ENCODE peak calls at places on chromosomes 5 and 9, in six cellular contexts. I, G, S, J, X and O are unnamed samples.

GRCh38 chr9:111362526-111362925 is 32.5 kb upstream of the OR2K2 start:
- DNase-seq in S (no peak), G (no peak), X (no peak), J (no peak), I (no peak), O (no peak)

GRCh38 chr5:178199581-178200434 is 4.5 kb upstream of the HNRNPAB start:
- DNase-seq in J (no peak), S (no peak), G (no peak), X (no peak), I (no peak), O (no peak)

GRCh38 chr9:32886021-32886420 is 102.7 kb downstream of the TMEM215 start:
- DNase-seq in J (peak), I (no peak), G (no peak), S (no peak), X (no peak), O (no peak)

GRCh38 chr5:154593091-154593490 is 115.1 kb upstream of the HAND1 start:
- DNase-seq in J (no peak), S (peak), X (no peak), I (no peak), G (no peak), O (no peak)

GRCh38 chr9:109342878-109343277 is 22.0 kb upstream of the EPB41L4B start:
- DNase-seq in G (no peak), X (no peak), I (no peak), S (no peak), J (peak), O (no peak)

GRCh38 chr9:124735121-124735520 is 36.0 kb downstream of the NR6A1 start:
- DNase-seq in J (no peak), S (peak), G (no peak), I (no peak), X (no peak), O (no peak)

GRCh38 chr5:15320896-15321295 is 179.1 kb upstream of the FBXL7 start:
- DNase-seq in J (no peak), G (no peak), X (no peak), I (no peak), S (no peak), O (no peak)

GRCh38 chr9:126295936-126296600 is 30.6 kb upstream of the MVB12B start:
- DNase-seq in G (no peak), X (no peak), J (no peak), I (no peak), S (no peak), O (no peak)

GRCh38 chr5:112253478-112254250 is 165.4 kb downstream of the EPB41L4A start:
- DNase-seq in G (no peak), I (no peak), S (no peak), J (no peak), X (no peak), O (no peak)

GRCh38 chr5:126868961-126869451 is 92.1 kb downstream of the LMNB1 start:
- DNase-seq in I (no peak), G (no peak), S (peak), J (no peak), X (no peak), O (no peak)

GRCh38 chr9:94706922-94707321 is 19.6 kb upstream of the AOPEP start:
- DNase-seq in G (no peak), J (no peak), X (no peak), I (no peak), S (no peak), O (no peak)

GRCh38 chr5:310941-311434 is 10.5 kb upstream of the AHRR start:
- DNase-seq in I (no peak), S (peak), X (no peak), J (no peak), G (no peak), O (no peak)

GRCh38 chr9:95264954-95265615 is 52.4 kb downstream of the FANCC start:
- DNase-seq in G (no peak), I (no peak), S (peak), X (no peak), J (no peak), O (no peak)

GRCh38 chr5:154145268-154145667 is 45.3 kb upstream of the GALNT10 start:
- DNase-seq in G (no peak), X (no peak), J (no peak), S (no peak), I (no peak), O (no peak)

GRCh38 chr9:87498816-87499454 is 1.3 kb downstream of the DAPK1 start:
- DNase-seq in J (no peak), I (no peak), X (no peak), S (no peak), G (no peak), O (no peak)

GRCh38 chr5:74149395-74149794 is 491.1 kb downstream of the ENC1 start:
- DNase-seq in S (peak), I (peak), X (no peak), G (no peak), J (no peak), O (peak)

GRCh38 chr5:151151263-151151660 is 6.3 kb downstream of the ANXA6 start:
- DNase-seq in J (no peak), S (no peak), X (no peak), G (no peak), I (no peak), O (no peak)

GRCh38 chr9:117000834-117001233 is 313.7 kb downstream of the TRIM32 start:
- DNase-seq in G (no peak), X (no peak), J (no peak), S (no peak), I (no peak), O (no peak)

GRCh38 chr5:129909225-129909624 is 5.0 kb downstream of the CHSY3 start:
- DNase-seq in J (no peak), S (no peak), X (no peak), G (no peak), I (no peak), O (no peak)

GRCh38 chr9:126119731-126120130 is 206.9 kb upstream of the MVB12B start:
- DNase-seq in J (no peak), I (no peak), G (no peak), X (no peak), S (no peak), O (no peak)

GRCh38 chr5:178372091-178372695 is 139.6 kb upstream of the PHYKPL start:
- DNase-seq in X (no peak), G (no peak), J (no peak), S (no peak), I (no peak), O (peak)

GRCh38 chr5:140341591-140341990 is 4.8 kb downstream of the HBEGF start:
- DNase-seq in G (no peak), S (no peak), I (no peak), J (no peak), X (no peak), O (no peak)

GRCh38 chr9:93827545-93828330 is 127.4 kb downstream of the BARX1 start:
- DNase-seq in J (peak), X (no peak), S (peak), I (no peak), G (no peak), O (no peak)

GRCh38 chr5:102850503-102850902 is 95.4 kb downstream of the PAM start:
- DNase-seq in J (no peak), X (no peak), I (no peak), G (no peak), S (no peak), O (no peak)

GRCh38 chr5:139646912-139647391 is 1.2 kb upstream of the CXXC5 start:
- DNase-seq in X (peak), S (no peak), I (no peak), J (no peak), G (no peak), O (no peak)